ENCODE peak calls at places on chromosome 10, in ten cellular contexts. U is GM20000; M is activated CD8-positive, alpha-beta memory T cell treated with anti-CD3 and anti-CD28 coated beads for 1 hour; V is NCI-H2029 treated with DMSO at 0.1 percent for 48 hours; B is A549; E is naive thymus-derived CD4-positive, alpha-beta T cell; R is activated CD4-positive, alpha-beta T cell treated with anti-CD3 and anti-CD28 coated beads for 1 hour; A is HS-27A; Y is NCI-H2171 treated with DMSO at 0.1 percent for 48 hours; O is effector memory CD8-positive, alpha-beta T cell. X is an unnamed sample.

GRCh38 chr10:13943735-13944398 is 357.1 kb downstream of the PRPF18 start:
- DNase-seq in U (no peak), E (no peak), R (no peak), Y (peak), A (no peak), O (no peak), M (no peak), V (no peak), B (no peak), X (no peak)

GRCh38 chr10:53619678-53620077 is 847.1 kb upstream of the MBL2 start:
- DNase-seq in O (no peak), B (no peak), E (no peak), Y (no peak), U (no peak), M (no peak), V (no peak), A (no peak), R (no peak), X (no peak)

GRCh38 chr10:132064771-132065437 is 842 bp upstream of the JAKMIP3 start:
- DNase-seq in B (no peak), A (no peak), V (no peak), R (no peak), M (no peak), U (no peak), O (no peak), Y (no peak), E (no peak), X (no peak)

GRCh38 chr10:77771450-77771849 is 133.8 kb upstream of the KCNMA1 start:
- DNase-seq in M (no peak), O (no peak), U (no peak), E (no peak), Y (no peak), V (no peak), B (no peak), R (no peak), A (no peak), X (no peak)

GRCh38 chr10:124225468-124226270 is 132.3 kb upstream of the CHST15 start:
- DNase-seq in R (no peak), O (peak), V (no peak), B (no peak), Y (no peak), U (peak), A (no peak), M (no peak), E (peak), X (no peak)

GRCh38 chr10:124993728-124994451 is 52.0 kb downstream of the ZRANB1 start:
- DNase-seq in B (no peak), M (no peak), U (no peak), Y (no peak), A (no peak), O (no peak), R (no peak), E (peak), V (no peak), X (no peak)

GRCh38 chr10:4545077-4545476 is 280.9 kb upstream of the AKR1E2 start:
- DNase-seq in O (no peak), E (no peak), U (no peak), M (no peak), B (no peak), V (no peak), A (no peak), Y (no peak), R (no peak), X (no peak)

GRCh38 chr10:119283818-119284217 is 76.4 kb downstream of the GRK5 start:
- DNase-seq in E (no peak), O (peak), A (no peak), U (no peak), B (no peak), Y (no peak), M (no peak), R (no peak), V (no peak), X (no peak)

GRCh38 chr10:72310636-72311035 is 36.9 kb downstream of the DDIT4 start:
- DNase-seq in V (no peak), B (no peak), Y (no peak), U (no peak), M (no peak), A (no peak), R (no peak), E (no peak), O (no peak), X (no peak)

GRCh38 chr10:50576995-50577394 is 46.8 kb downstream of the SGMS1 start:
- DNase-seq in A (no peak), B (no peak), Y (no peak), M (no peak), V (no peak), U (no peak), R (no peak), O (no peak), E (no peak), X (no peak)

GRCh38 chr10:96858038-96858705 is 26.1 kb downstream of the LCOR start:
- DNase-seq in V (no peak), B (no peak), O (no peak), M (no peak), E (no peak), R (no peak), A (no peak), U (peak), Y (no peak), X (no peak)

X was measured in NCI-H187 treated with DMSO at 0.1 percent for 48 hours.